ENCODE peak calls at places on chromosomes 7 and 10, in seven cellular contexts. One of them, this sample, is unnamed.

GRCh38 chr7:73613954-73614735 is 10.2 kb downstream of the MLXIPL start:
- DNase-seq in stimulated activated CD4-positive, alpha-beta T cell treated with anti-CD3 and anti-CD28 coated beads, Interleukin-4, amount 100 ng/mL, for 4 hours: no peak
- DNase-seq in ovary: no peak
- DNase-seq in GOT3: no peak
- DNase-seq in nucleus accumbens: no peak
- DNase-seq in astrocyte of the hippocampus: peak
- DNase-seq in activated T-helper 9 cell treated with anti-CD3 and anti-CD28 coated beads, Interleukin-2, amount 50 U/mL, for 16 hours: no peak
- DNase-seq in this sample: no peak

GRCh38 chr10:73920084-73920483 is 9.2 kb downstream of the PLAU start:
- DNase-seq in stimulated activated CD4-positive, alpha-beta T cell treated with anti-CD3 and anti-CD28 coated beads, Interleukin-4, amount 100 ng/mL, for 4 hours: no peak
- DNase-seq in ovary: peak
- DNase-seq in GOT3: no peak
- DNase-seq in nucleus accumbens: no peak
- DNase-seq in astrocyte of the hippocampus: no peak
- DNase-seq in activated T-helper 9 cell treated with anti-CD3 and anti-CD28 coated beads, Interleukin-2, amount 50 U/mL, for 16 hours: no peak
- DNase-seq in this sample: no peak

GRCh38 chr7:36535866-36536664 is 146.4 kb downstream of the ANLN start:
- DNase-seq in stimulated activated CD4-positive, alpha-beta T cell treated with anti-CD3 and anti-CD28 coated beads, Interleukin-4, amount 100 ng/mL, for 4 hours: no peak
- DNase-seq in ovary: no peak
- DNase-seq in GOT3: no peak
- DNase-seq in nucleus accumbens: no peak
- DNase-seq in astrocyte of the hippocampus: peak
- DNase-seq in activated T-helper 9 cell treated with anti-CD3 and anti-CD28 coated beads, Interleukin-2, amount 50 U/mL, for 16 hours: no peak
- DNase-seq in this sample: no peak

GRCh38 chr10:103553743-103554487 is 60.4 kb downstream of the NEURL1 start:
- DNase-seq in stimulated activated CD4-positive, alpha-beta T cell treated with anti-CD3 and anti-CD28 coated beads, Interleukin-4, amount 100 ng/mL, for 4 hours: no peak
- DNase-seq in ovary: no peak
- DNase-seq in GOT3: no peak
- DNase-seq in nucleus accumbens: no peak
- DNase-seq in astrocyte of the hippocampus: no peak
- DNase-seq in activated T-helper 9 cell treated with anti-CD3 and anti-CD28 coated beads, Interleukin-2, amount 50 U/mL, for 16 hours: no peak
- DNase-seq in this sample: no peak

GRCh38 chr10:132663666-132664365 is 122.1 kb downstream of the NKX6-2 start:
- DNase-seq in stimulated activated CD4-positive, alpha-beta T cell treated with anti-CD3 and anti-CD28 coated beads, Interleukin-4, amount 100 ng/mL, for 4 hours: no peak
- DNase-seq in ovary: no peak
- DNase-seq in GOT3: no peak
- DNase-seq in nucleus accumbens: no peak
- DNase-seq in astrocyte of the hippocampus: no peak
- DNase-seq in activated T-helper 9 cell treated with anti-CD3 and anti-CD28 coated beads, Interleukin-2, amount 50 U/mL, for 16 hours: no peak
- DNase-seq in this sample: no peak

GRCh38 chr10:131135716-131136115 is 175.8 kb downstream of the TCERG1L start:
- DNase-seq in stimulated activated CD4-positive, alpha-beta T cell treated with anti-CD3 and anti-CD28 coated beads, Interleukin-4, amount 100 ng/mL, for 4 hours: no peak
- DNase-seq in ovary: no peak
- DNase-seq in GOT3: no peak
- DNase-seq in nucleus accumbens: no peak
- DNase-seq in astrocyte of the hippocampus: no peak
- DNase-seq in activated T-helper 9 cell treated with anti-CD3 and anti-CD28 coated beads, Interleukin-2, amount 50 U/mL, for 16 hours: no peak
- DNase-seq in this sample: no peak

GRCh38 chr10:13056461-13057077 is 43.4 kb upstream of the OPTN start:
- DNase-seq in stimulated activated CD4-positive, alpha-beta T cell treated with anti-CD3 and anti-CD28 coated beads, Interleukin-4, amount 100 ng/mL, for 4 hours: no peak
- DNase-seq in ovary: no peak
- DNase-seq in GOT3: no peak
- DNase-seq in nucleus accumbens: no peak
- DNase-seq in astrocyte of the hippocampus: peak
- DNase-seq in activated T-helper 9 cell treated with anti-CD3 and anti-CD28 coated beads, Interleukin-2, amount 50 U/mL, for 16 hours: no peak
- DNase-seq in this sample: no peak

GRCh38 chr10:58399410-58399809 is 14.2 kb downstream of the TFAM start:
- DNase-seq in stimulated activated CD4-positive, alpha-beta T cell treated with anti-CD3 and anti-CD28 coated beads, Interleukin-4, amount 100 ng/mL, for 4 hours: no peak
- DNase-seq in ovary: no peak
- DNase-seq in GOT3: no peak
- DNase-seq in nucleus accumbens: no peak
- DNase-seq in astrocyte of the hippocampus: no peak
- DNase-seq in activated T-helper 9 cell treated with anti-CD3 and anti-CD28 coated beads, Interleukin-2, amount 50 U/mL, for 16 hours: no peak
- DNase-seq in this sample: no peak

GRCh38 chr7:87056346-87056745 is 3.1 kb downstream of the ELAPOR2 start:
- DNase-seq in stimulated activated CD4-positive, alpha-beta T cell treated with anti-CD3 and anti-CD28 coated beads, Interleukin-4, amount 100 ng/mL, for 4 hours: no peak
- DNase-seq in ovary: no peak
- DNase-seq in GOT3: no peak
- DNase-seq in nucleus accumbens: no peak
- DNase-seq in astrocyte of the hippocampus: no peak
- DNase-seq in activated T-helper 9 cell treated with anti-CD3 and anti-CD28 coated beads, Interleukin-2, amount 50 U/mL, for 16 hours: no peak
- DNase-seq in this sample: no peak

GRCh38 chr7:21868647-21868896 is 77.1 kb downstream of the CDCA7L start:
- DNase-seq in stimulated activated CD4-positive, alpha-beta T cell treated with anti-CD3 and anti-CD28 coated beads, Interleukin-4, amount 100 ng/mL, for 4 hours: no peak
- DNase-seq in ovary: no peak
- DNase-seq in GOT3: no peak
- DNase-seq in nucleus accumbens: no peak
- DNase-seq in astrocyte of the hippocampus: no peak
- DNase-seq in activated T-helper 9 cell treated with anti-CD3 and anti-CD28 coated beads, Interleukin-2, amount 50 U/mL, for 16 hours: no peak
- DNase-seq in this sample: no peak

GRCh38 chr10:18635995-18636394 is 15.4 kb downstream of the NSUN6 start:
- DNase-seq in stimulated activated CD4-positive, alpha-beta T cell treated with anti-CD3 and anti-CD28 coated beads, Interleukin-4, amount 100 ng/mL, for 4 hours: no peak
- DNase-seq in ovary: no peak
- DNase-seq in GOT3: no peak
- DNase-seq in nucleus accumbens: no peak
- DNase-seq in astrocyte of the hippocampus: no peak
- DNase-seq in activated T-helper 9 cell treated with anti-CD3 and anti-CD28 coated beads, Interleukin-2, amount 50 U/mL, for 16 hours: no peak
- DNase-seq in this sample: no peak